ENCODE peak calls at places on chromosomes 3 and 15, in ten cellular contexts. N, J, F, A, Z, P, L, I, R and T are unnamed samples.

GRCh38 chr3:13513051-13513912 is 33.2 kb downstream of the HDAC11 start:
- DNase-seq in N (no peak), J (no peak), F (no peak), A (no peak), Z (no peak), P (no peak), L (no peak), I (no peak), R (no peak), T (no peak)

GRCh38 chr15:75902129-75902557 is 1.5 kb upstream of the FBXO22 start:
- DNase-seq in N (no peak), J (no peak), F (no peak), A (no peak), Z (no peak), P (no peak), L (no peak), I (peak; percentile 52), R (no peak), T (no peak)

GRCh38 chr3:72889310-72890165 is 1.7 kb downstream of the GXYLT2 start:
- DNase-seq in N (no peak), J (no peak), F (no peak), A (no peak), Z (no peak), P (no peak), L (no peak), I (no peak), R (no peak), T (no peak)

GRCh38 chr15:79140846-79141570 is 50.4 kb upstream of the RASGRF1 start:
- DNase-seq in N (peak; percentile 2), J (no peak), F (no peak), A (no peak), Z (no peak), P (no peak), L (no peak), I (no peak), R (no peak), T (no peak)

GRCh38 chr3:185730550-185730949 is 94.3 kb downstream of the IGF2BP2 start:
- DNase-seq in N (no peak), J (no peak), F (no peak), A (no peak), Z (no peak), P (no peak), L (no peak), I (no peak), R (no peak), T (no peak)

GRCh38 chr15:34359416-34359815 is 7.6 kb downstream of the LPCAT4 start:
- DNase-seq in N (no peak), J (no peak), F (no peak), A (no peak), Z (no peak), P (no peak), L (no peak), I (no peak), R (no peak), T (no peak)

GRCh38 chr3:159200176-159200575 is 398.3 kb downstream of the MFSD1 start:
- DNase-seq in N (peak; percentile 43), J (no peak), F (no peak), A (no peak), Z (no peak), P (no peak), L (no peak), I (no peak), R (no peak), T (no peak)

GRCh38 chr3:186251948-186252619 is 110.0 kb downstream of the DGKG start:
- DNase-seq in N (no peak), J (no peak), F (no peak), A (no peak), Z (no peak), P (no peak), L (no peak), I (no peak), R (no peak), T (no peak)

GRCh38 chr15:37638139-37638538 is 296.3 kb upstream of the TMCO5A start:
- DNase-seq in N (no peak), J (no peak), F (no peak), A (no peak), Z (no peak), P (no peak), L (no peak), I (no peak), R (no peak), T (no peak)

GRCh38 chr15:28086175-28086703 is 12.9 kb downstream of the OCA2 start:
- DNase-seq in N (peak; percentile 62), J (peak; percentile 70), F (no peak), A (no peak), Z (peak; percentile 61), P (peak; percentile 70), L (no peak), I (peak; percentile 75), R (no peak), T (no peak)

GRCh38 chr3:29720660-29721059 is 439.8 kb downstream of the RBMS3 start:
- DNase-seq in N (no peak), J (no peak), F (no peak), A (no peak), Z (no peak), P (no peak), L (no peak), I (no peak), R (no peak), T (no peak)

GRCh38 chr3:107910713-107911259 is 180.0 kb downstream of the CD47 start:
- DNase-seq in N (no peak), J (no peak), F (no peak), A (no peak), Z (no peak), P (no peak), L (no peak), I (no peak), R (no peak), T (no peak)

GRCh38 chr3:31993843-31994242 is 12.3 kb downstream of the ZNF860 start:
- DNase-seq in N (no peak), J (no peak), F (no peak), A (no peak), Z (no peak), P (no peak), L (no peak), I (no peak), R (no peak), T (no peak)

GRCh38 chr15:40048155-40048792 is 9.3 kb upstream of the SRP14 start:
- DNase-seq in N (no peak), J (no peak), F (no peak), A (no peak), Z (peak; percentile 44), P (no peak), L (no peak), I (no peak), R (peak; percentile 59), T (no peak)

DNA sequence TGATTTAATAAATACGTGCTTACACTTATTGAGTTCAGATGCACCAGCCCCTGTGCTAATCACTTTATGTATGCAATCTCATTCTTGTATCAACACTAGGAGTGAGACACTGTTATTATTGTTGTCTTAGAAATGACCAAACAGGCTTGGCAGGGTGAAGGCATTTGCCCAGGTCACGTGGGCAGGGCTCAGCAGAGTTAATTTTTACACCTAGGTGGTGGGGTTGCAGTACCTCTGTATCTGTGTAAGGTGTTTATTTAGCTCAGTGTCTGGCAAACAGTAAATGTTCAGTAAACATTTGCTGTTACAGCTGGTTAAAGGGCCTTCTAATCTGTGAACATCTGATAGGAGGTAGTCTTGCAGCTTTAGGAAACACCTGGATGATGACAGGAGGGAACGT is 200.0 kb downstream of the CACNA2D3 start:
- DNase-seq in N (no peak), J (peak; percentile 5), F (no peak), A (no peak), Z (no peak), P (no peak), L (no peak), I (no peak), R (no peak), T (no peak)
- TF ChIP-seq CTCF in N (no peak), J (no peak), F (no peak), A (no peak), Z (no peak), P (no peak), L (no peak), I (no peak), R (no peak), T (no peak)

GRCh38 chr15:50353999-50354837 is 780 bp downstream of the GABPB1 start:
- DNase-seq in N (peak; percentile 86), J (peak; percentile 84), F (peak; percentile 55), A (peak; percentile 22), Z (peak; percentile 65), P (peak; percentile 66), L (no peak), I (peak; percentile 68), R (peak; percentile 73), T (no peak)

GRCh38 chr15:50355980-50356379 is 982 bp upstream of the GABPB1 start:
- DNase-seq in N (peak; percentile 16), J (no peak), F (no peak), A (no peak), Z (no peak), P (no peak), L (no peak), I (no peak), R (no peak), T (no peak)

GRCh38 chr15:50355612-50355905 is 561 bp upstream of the GABPB1 start:
- DNase-seq in N (no peak), J (no peak), F (no peak), A (no peak), Z (no peak), P (no peak), L (no peak), I (no peak), R (no peak), T (no peak)

GRCh38 chr15:50354838-50355611 is at the start of gene GABPB1:
- DNase-seq in N (peak; percentile 96), J (peak; percentile 98), F (peak; percentile 85), A (peak; percentile 72), Z (peak; percentile 84), P (peak; percentile 86), L (peak; percentile 19), I (peak; percentile 89), R (peak; percentile 92), T (peak; percentile 60)

GRCh38 chr15:50358805-50359204 is 3.8 kb upstream of the GABPB1 start:
- DNase-seq in N (peak; percentile 59), J (peak; percentile 79), F (no peak), A (no peak), Z (no peak), P (peak; percentile 43), L (no peak), I (no peak), R (no peak), T (no peak)
- TF ChIP-seq CTCF in N (peak; percentile 55), J (peak; percentile 47), F (no peak), A (no peak), Z (no peak), P (peak; percentile 40), L (no peak), I (no peak), R (no peak), T (no peak)

DNA sequence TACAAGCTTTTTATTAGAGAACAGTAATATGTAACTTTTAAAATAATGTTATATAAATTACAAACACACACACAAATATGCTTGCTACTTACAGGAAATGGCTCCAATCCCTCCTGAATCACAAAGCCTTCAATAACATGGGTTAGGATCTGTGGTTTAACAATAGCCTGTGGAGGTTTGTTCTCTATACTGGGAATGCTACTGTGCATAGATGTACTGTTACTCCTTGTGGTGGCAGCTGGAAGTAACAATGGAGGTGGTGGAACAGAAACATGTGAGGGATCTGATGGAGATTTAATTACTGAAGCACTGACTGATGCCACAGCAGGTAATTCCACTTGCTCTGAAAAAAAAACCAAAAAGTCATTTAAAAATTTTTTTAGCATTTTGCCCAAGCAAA is 64.4 kb downstream of the PHC3 start:
- DNase-seq in N (peak; percentile 20), J (peak; percentile 37), F (no peak), A (no peak), Z (no peak), P (no peak), L (no peak), I (no peak), R (no peak), T (no peak)
- TF ChIP-seq CTCF in N (peak; percentile 44), J (no peak), F (no peak), A (no peak), Z (peak; percentile 21), P (no peak), L (no peak), I (peak; percentile 15), R (no peak), T (no peak)

GRCh38 chr3:168094877-168095610 is 680 bp downstream of the GOLIM4 start:
- DNase-seq in N (peak; percentile 71), J (peak; percentile 71), F (peak; percentile 62), A (no peak), Z (peak; percentile 65), P (peak; percentile 68), L (peak; percentile 4), I (no peak), R (peak; percentile 80), T (no peak)
- TF ChIP-seq CTCF in N (peak; percentile 18), J (no peak), F (no peak), A (no peak), Z (peak; percentile 4), P (no peak), L (peak; percentile 32), I (peak; percentile 4), R (peak; percentile 30), T (no peak)